ENCODE peak calls at places on chromosomes 12 and 14, in nine cellular contexts. B, C, H, T, R, L, X, A and U are unnamed samples.

GRCh38 chr12:24948452-24948815 is 467 bp downstream of the BCAT1 start:
- DNase-seq in T (no peak), A (no peak), L (peak; percentile 57), B (no peak), C (peak; percentile 75), X (peak; percentile 54), R (no peak), H (no peak), U (no peak)

GRCh38 chr12:50220357-50221061 is 53.3 kb upstream of the CERS5 start:
- DNase-seq in T (no peak), R (no peak), H (no peak), X (peak; percentile 72), L (peak; percentile 81), A (no peak), C (peak; percentile 62), B (no peak), U (no peak)

GRCh38 chr14:57982161-57982560 is 116.3 kb upstream of the SLC35F4 start:
- DNase-seq in A (no peak), X (no peak), R (no peak), T (no peak), B (no peak), L (no peak), C (no peak), H (no peak), U (no peak)

GRCh38 chr12:70660620-70661219 is 23.5 kb upstream of the PTPRB start:
- DNase-seq in A (no peak), X (peak; percentile 77), T (peak; percentile 21), L (no peak), B (no peak), R (no peak), C (peak; percentile 36), H (peak; percentile 36), U (no peak)

GRCh38 chr12:124036117-124037109 is 63.4 kb downstream of the ZNF664 start:
- DNase-seq in C (peak; percentile 93), T (peak; percentile 33), L (peak; percentile 57), X (peak; percentile 44), H (no peak), R (peak; percentile 36), A (no peak), B (peak; percentile 31), U (no peak)

GRCh38 chr14:93009471-93010117 is 86.6 kb downstream of the CHGA start:
- DNase-seq in B (no peak), A (no peak), R (peak; percentile 54), X (no peak), T (no peak), H (peak; percentile 65), C (peak; percentile 90), L (no peak), U (no peak)

GRCh38 chr12:97160277-97160676 is 253.2 kb downstream of the NEDD1 start:
- DNase-seq in A (no peak), L (no peak), H (no peak), C (no peak), B (no peak), T (no peak), R (no peak), X (no peak), U (no peak)

GRCh38 chr14:95327558-95328374 is 8.1 kb upstream of the CLMN start:
- DNase-seq in X (no peak), L (no peak), C (peak; percentile 80), B (no peak), T (no peak), R (no peak), A (no peak), H (no peak), U (peak; percentile 28)

GRCh38 chr14:104286496-104286895 is 148.1 kb downstream of the KIF26A start:
- DNase-seq in R (peak; percentile 1), H (peak; percentile 5), T (no peak), C (no peak), L (no peak), A (peak; percentile 46), X (no peak), B (no peak), U (no peak)

GRCh38 chr12:90515199-90516175 is 439.5 kb downstream of the CCER1 start:
- DNase-seq in A (no peak), B (no peak), X (peak; percentile 56), C (no peak), H (no peak), T (no peak), R (no peak), L (peak; percentile 7), U (no peak)

GRCh38 chr14:65817011-65817410 is 404.5 kb downstream of the FUT8 start:
- DNase-seq in C (no peak), A (no peak), L (no peak), H (no peak), B (no peak), T (no peak), X (no peak), R (no peak), U (no peak)

GRCh38 chr12:49703647-49704137 is 3.5 kb downstream of the FMNL3 start:
- DNase-seq in C (peak; percentile 50), A (no peak), L (peak; percentile 37), T (no peak), H (no peak), R (no peak), X (peak; percentile 92), B (peak; percentile 23), U (no peak)

GRCh38 chr12:47819902-47820630 is at the start of gene HDAC7:
- DNase-seq in A (peak; percentile 93), B (peak; percentile 71), H (peak; percentile 94), X (peak; percentile 72), R (peak; percentile 91), C (peak; percentile 91), T (peak; percentile 92), L (peak; percentile 95), U (no peak)

GRCh38 chr12:96986883-96987523 is 79.9 kb downstream of the NEDD1 start:
- DNase-seq in B (no peak), A (no peak), L (peak; percentile 46), T (no peak), H (no peak), C (peak; percentile 38), R (no peak), X (peak; percentile 7), U (no peak)

GRCh38 chr14:105315211-105315721 is 718 bp downstream of the PACS2 start:
- DNase-seq in H (no peak), T (no peak), A (no peak), B (peak; percentile 78), C (no peak), L (peak; percentile 36), R (peak; percentile 47), X (no peak), U (no peak)

GRCh38 chr14:67572608-67573007 is 27.5 kb downstream of the PIGH start:
- DNase-seq in X (no peak), T (no peak), A (no peak), H (no peak), L (no peak), C (no peak), R (no peak), B (no peak), U (no peak)

GRCh38 chr12:120101182-120101581 is 15.4 kb downstream of the RAB35 start:
- DNase-seq in T (no peak), C (no peak), R (no peak), A (no peak), X (no peak), H (no peak), L (no peak), B (no peak), U (no peak)

GRCh38 chr14:100237735-100238418 is 1.1 kb upstream of the YY1 start:
- DNase-seq in R (peak; percentile 49), H (peak; percentile 37), X (peak; percentile 35), L (peak; percentile 52), T (peak; percentile 50), A (peak; percentile 68), B (peak; percentile 33), C (peak; percentile 76), U (no peak)

GRCh38 chr12:5335059-5335458 is 96.8 kb upstream of the NTF3 start:
- DNase-seq in A (no peak), C (peak; percentile 41), H (no peak), R (no peak), X (peak; percentile 21), L (no peak), B (no peak), T (no peak), U (no peak)

GRCh38 chr12:8609061-8609570 is 3.5 kb downstream of the AICDA start:
- DNase-seq in R (no peak), B (no peak), T (no peak), L (peak; percentile 67), H (no peak), C (peak; percentile 64), X (peak; percentile 47), A (no peak), U (no peak)

GRCh38 chr12:116698554-116698953 is 39.3 kb downstream of the SPRING1 start:
- DNase-seq in X (no peak), T (no peak), L (no peak), H (no peak), R (no peak), B (no peak), C (no peak), A (no peak), U (no peak)
- H3K27ac ChIP-seq in X (no peak overlapping the region), T (no peak overlapping the region), L (no peak overlapping the region), H (no peak overlapping the region), R (no peak overlapping the region), B (no peak overlapping the region), C (no peak overlapping the region), A (no peak overlapping the region), U (no peak overlapping the region)

GRCh38 chr14:26938054-26938453 is 340.2 kb upstream of the NOVA1 start:
- DNase-seq in H (no peak), L (no peak), A (no peak), X (no peak), R (no peak), B (no peak), C (no peak), T (no peak), U (no peak)
- H3K9me3 ChIP-seq in H (no peaks in the 10 kb centered on the region), L (no peaks in the 10 kb centered on the region), A (no peaks in the 10 kb centered on the region), X (no peaks in the 10 kb centered on the region), R (no peaks in the 10 kb centered on the region), B (no peaks in the 10 kb centered on the region), C (no peaks in the 10 kb centered on the region), T (no peaks in the 10 kb centered on the region), U (no peaks in the 10 kb centered on the region)

GRCh38 chr12:122368361-122369073 is 54.0 kb downstream of the CLIP1 start:
- DNase-seq in T (no peak), C (peak; percentile 37), A (no peak), X (peak; percentile 81), B (no peak), R (no peak), H (no peak), L (peak; percentile 57), U (no peak)
- H3K27ac ChIP-seq in T (peak overlapping the region; percentile 62), C (peak overlapping the region; percentile 82), A (peak overlapping the region; percentile 68), X (peak overlapping the region; percentile 61), B (peak overlapping the region; percentile 61), R (peak overlapping the region; percentile 89), H (peak overlapping the region; percentile 13), L (no peak overlapping the region), U (peak overlapping the region; percentile 75)

GRCh38 chr14:42731480-42731879 is 1124.8 kb downstream of the LRFN5 start:
- DNase-seq in L (no peak), A (no peak), B (no peak), H (no peak), C (no peak), X (no peak), T (no peak), R (no peak), U (no peak)

GRCh38 chr14:42736408-42736807 is 1129.7 kb downstream of the LRFN5 start:
- DNase-seq in X (no peak), L (no peak), B (no peak), R (no peak), C (no peak), A (no peak), T (no peak), H (no peak), U (no peak)

DNA sequence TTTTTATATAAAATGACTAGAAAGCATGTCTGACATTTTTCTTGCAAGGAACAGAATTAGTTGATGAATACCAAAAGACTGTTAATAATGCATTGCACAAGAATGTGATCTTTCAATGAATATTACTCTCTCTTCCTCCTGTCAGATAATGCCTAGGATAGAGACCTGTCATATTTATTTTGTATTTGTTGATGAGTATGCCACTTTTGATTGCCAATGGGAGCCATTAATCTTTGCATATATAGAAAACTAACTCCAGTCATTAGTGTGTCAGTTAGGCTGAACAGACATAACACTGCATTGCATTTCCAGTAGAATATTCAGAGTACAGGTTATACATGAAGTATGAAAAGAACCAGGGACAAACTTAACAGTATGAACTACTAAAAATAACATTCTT is 1125.3 kb downstream of the LRFN5 start:
- DNase-seq in X (no peak), L (no peak), R (no peak), H (no peak), A (no peak), B (no peak), C (no peak), T (no peak), U (no peak)
- H3K9me3 ChIP-seq in X (no peaks in the 10 kb centered on the region), L (no peaks in the 10 kb centered on the region), R (peaks cover 4% of the 10 kb centered on the region), H (peaks cover 6% of the 10 kb centered on the region), A (no peaks in the 10 kb centered on the region), B (no peaks in the 10 kb centered on the region), C (no peaks in the 10 kb centered on the region), T (no peaks in the 10 kb centered on the region), U (no peaks in the 10 kb centered on the region)